ENCODE peak calls at places on chromosomes 12 and 14, in ten cellular contexts. One of them, this sample, is unnamed.

GRCh38 chr12:118467576-118467975 is 91.2 kb downstream of the SUDS3 start:
- DNase-seq in caudate nucleus: no peak
- DNase-seq in mesendoderm: no peak
- DNase-seq in ascending aorta: no peak
- DNase-seq in IMR-90: no peak
- DNase-seq in tibial nerve: no peak
- DNase-seq in psoas muscle: no peak
- DNase-seq in SK-N-SH: no peak
- DNase-seq in aorta: no peak
- DNase-seq in neuronal stem cell: no peak
- DNase-seq in this sample: no peak

GRCh38 chr12:56953314-56953713 is 4.1 kb downstream of the RDH16 start:
- DNase-seq in caudate nucleus: no peak
- DNase-seq in mesendoderm: no peak
- DNase-seq in ascending aorta: no peak
- DNase-seq in IMR-90: no peak
- DNase-seq in tibial nerve: no peak
- DNase-seq in psoas muscle: no peak
- DNase-seq in SK-N-SH: no peak
- DNase-seq in aorta: no peak
- DNase-seq in neuronal stem cell: no peak
- DNase-seq in this sample: no peak

GRCh38 chr12:2332947-2333346 is 280.2 kb downstream of the CACNA1C start:
- DNase-seq in caudate nucleus: no peak
- DNase-seq in mesendoderm: no peak
- DNase-seq in ascending aorta: no peak
- DNase-seq in IMR-90: peak
- DNase-seq in tibial nerve: no peak
- DNase-seq in psoas muscle: no peak
- DNase-seq in SK-N-SH: no peak
- DNase-seq in aorta: peak
- DNase-seq in neuronal stem cell: no peak
- DNase-seq in this sample: no peak

GRCh38 chr14:101511199-101511598 is 50.1 kb upstream of the DIO3 start:
- DNase-seq in caudate nucleus: no peak
- DNase-seq in mesendoderm: no peak
- DNase-seq in ascending aorta: no peak
- DNase-seq in IMR-90: no peak
- DNase-seq in tibial nerve: no peak
- DNase-seq in psoas muscle: no peak
- DNase-seq in SK-N-SH: no peak
- DNase-seq in aorta: no peak
- DNase-seq in neuronal stem cell: no peak
- DNase-seq in this sample: no peak

GRCh38 chr12:104372048-104372720 is 68.6 kb downstream of the EID3 start:
- DNase-seq in caudate nucleus: no peak
- DNase-seq in mesendoderm: no peak
- DNase-seq in ascending aorta: no peak
- DNase-seq in IMR-90: no peak
- DNase-seq in tibial nerve: no peak
- DNase-seq in psoas muscle: no peak
- DNase-seq in SK-N-SH: no peak
- DNase-seq in aorta: no peak
- DNase-seq in neuronal stem cell: no peak
- DNase-seq in this sample: no peak

GRCh38 chr12:113777751-113778150 is 188.4 kb downstream of the RBM19 start:
- DNase-seq in caudate nucleus: no peak
- DNase-seq in mesendoderm: no peak
- DNase-seq in ascending aorta: no peak
- DNase-seq in IMR-90: no peak
- DNase-seq in tibial nerve: no peak
- DNase-seq in psoas muscle: no peak
- DNase-seq in SK-N-SH: no peak
- DNase-seq in aorta: no peak
- DNase-seq in neuronal stem cell: no peak
- DNase-seq in this sample: no peak

GRCh38 chr12:41515953-41516352 is 327.8 kb downstream of the PDZRN4 start:
- DNase-seq in caudate nucleus: no peak
- DNase-seq in mesendoderm: no peak
- DNase-seq in ascending aorta: no peak
- DNase-seq in IMR-90: no peak
- DNase-seq in tibial nerve: no peak
- DNase-seq in psoas muscle: no peak
- DNase-seq in SK-N-SH: no peak
- DNase-seq in aorta: no peak
- DNase-seq in neuronal stem cell: no peak
- DNase-seq in this sample: no peak

GRCh38 chr14:55332654-55333570 is 61.7 kb downstream of the FBXO34 start:
- DNase-seq in caudate nucleus: no peak
- DNase-seq in mesendoderm: no peak
- DNase-seq in ascending aorta: no peak
- DNase-seq in IMR-90: peak
- DNase-seq in tibial nerve: no peak
- DNase-seq in psoas muscle: no peak
- DNase-seq in SK-N-SH: no peak
- DNase-seq in aorta: no peak
- DNase-seq in neuronal stem cell: no peak
- DNase-seq in this sample: no peak

DNA sequence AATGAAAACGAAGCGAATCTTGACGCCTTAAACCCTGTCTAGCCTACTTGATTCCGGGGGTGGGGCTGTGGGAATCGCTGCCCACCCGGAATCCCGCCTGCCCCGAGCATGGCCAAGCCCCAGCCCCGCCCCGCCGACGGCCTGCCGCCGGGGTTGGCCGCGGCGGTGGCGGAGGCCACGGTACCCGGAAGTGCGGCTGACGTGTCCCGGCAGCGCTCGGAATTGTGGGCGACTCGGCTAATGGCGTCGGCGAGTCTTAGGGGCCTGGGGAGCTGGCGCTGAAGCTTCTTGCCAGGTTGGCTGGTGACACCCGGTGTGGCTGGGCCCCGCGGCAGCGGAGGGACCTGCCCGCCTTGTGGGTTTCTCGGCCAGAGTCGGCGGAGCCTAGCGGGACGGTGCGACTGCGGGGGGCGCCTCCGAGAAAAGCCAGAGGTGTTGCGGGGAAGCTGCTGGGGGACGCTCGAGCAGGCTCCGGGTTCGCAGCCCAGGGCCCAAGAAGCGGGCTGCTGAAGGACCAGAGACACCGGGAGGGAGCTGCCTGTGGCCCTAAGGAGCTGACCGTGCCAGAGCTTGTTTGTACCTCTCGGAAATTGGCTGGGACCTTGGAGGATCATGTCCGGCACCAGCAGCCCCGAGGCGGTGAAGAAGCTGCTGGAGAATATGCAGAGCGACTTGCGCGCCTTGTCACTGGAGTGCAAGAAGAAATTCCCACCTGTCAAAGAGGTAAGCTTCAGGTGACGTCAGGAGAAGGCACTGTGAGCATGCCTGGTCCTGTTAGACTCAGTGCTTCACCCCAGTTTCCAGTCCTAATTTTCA is at the start of gene MON2:
- DNase-seq in caudate nucleus: peak
- DNase-seq in mesendoderm: peak
- DNase-seq in ascending aorta: peak
- DNase-seq in IMR-90: peak
- DNase-seq in tibial nerve: peak
- DNase-seq in psoas muscle: peak
- DNase-seq in SK-N-SH: peak
- DNase-seq in aorta: peak
- DNase-seq in neuronal stem cell: peak
- DNase-seq in this sample: peak
- H3K27ac ChIP-seq in caudate nucleus: peak
- H3K27ac ChIP-seq in mesendoderm: no peak
- H3K27ac ChIP-seq in ascending aorta: peak
- H3K27ac ChIP-seq in IMR-90: peak
- H3K27ac ChIP-seq in tibial nerve: peak
- H3K27ac ChIP-seq in psoas muscle: peak
- H3K27ac ChIP-seq in SK-N-SH: peak
- H3K27ac ChIP-seq in aorta: peak
- H3K27ac ChIP-seq in neuronal stem cell: no peak
- H3K27ac ChIP-seq in this sample: peak

GRCh38 chr12:94587266-94588241 is 62.8 kb downstream of the TMCC3 start:
- DNase-seq in caudate nucleus: no peak
- DNase-seq in mesendoderm: no peak
- DNase-seq in ascending aorta: no peak
- DNase-seq in IMR-90: no peak
- DNase-seq in tibial nerve: no peak
- DNase-seq in psoas muscle: no peak
- DNase-seq in SK-N-SH: no peak
- DNase-seq in aorta: no peak
- DNase-seq in neuronal stem cell: no peak
- DNase-seq in this sample: no peak

GRCh38 chr12:94590428-94590827 is 59.9 kb downstream of the TMCC3 start:
- DNase-seq in caudate nucleus: no peak
- DNase-seq in mesendoderm: peak
- DNase-seq in ascending aorta: no peak
- DNase-seq in IMR-90: no peak
- DNase-seq in tibial nerve: no peak
- DNase-seq in psoas muscle: no peak
- DNase-seq in SK-N-SH: peak
- DNase-seq in aorta: no peak
- DNase-seq in neuronal stem cell: no peak
- DNase-seq in this sample: no peak

GRCh38 chr12:94592080-94592479 is 58.3 kb downstream of the TMCC3 start:
- DNase-seq in caudate nucleus: no peak
- DNase-seq in mesendoderm: no peak
- DNase-seq in ascending aorta: no peak
- DNase-seq in IMR-90: no peak
- DNase-seq in tibial nerve: no peak
- DNase-seq in psoas muscle: no peak
- DNase-seq in SK-N-SH: no peak
- DNase-seq in aorta: no peak
- DNase-seq in neuronal stem cell: no peak
- DNase-seq in this sample: no peak

GRCh38 chr12:94588271-94588785 is 62.0 kb downstream of the TMCC3 start:
- DNase-seq in caudate nucleus: no peak
- DNase-seq in mesendoderm: peak
- DNase-seq in ascending aorta: no peak
- DNase-seq in IMR-90: no peak
- DNase-seq in tibial nerve: no peak
- DNase-seq in psoas muscle: no peak
- DNase-seq in SK-N-SH: no peak
- DNase-seq in aorta: no peak
- DNase-seq in neuronal stem cell: no peak
- DNase-seq in this sample: no peak

GRCh38 chr12:94589591-94590001 is 60.8 kb downstream of the TMCC3 start:
- DNase-seq in caudate nucleus: no peak
- DNase-seq in mesendoderm: no peak
- DNase-seq in ascending aorta: no peak
- DNase-seq in IMR-90: no peak
- DNase-seq in tibial nerve: no peak
- DNase-seq in psoas muscle: no peak
- DNase-seq in SK-N-SH: no peak
- DNase-seq in aorta: no peak
- DNase-seq in neuronal stem cell: no peak
- DNase-seq in this sample: peak
- H3K27ac ChIP-seq in caudate nucleus: no peak
- H3K27ac ChIP-seq in mesendoderm: no peak
- H3K27ac ChIP-seq in ascending aorta: no peak
- H3K27ac ChIP-seq in IMR-90: no peak
- H3K27ac ChIP-seq in tibial nerve: no peak
- H3K27ac ChIP-seq in psoas muscle: no peak
- H3K27ac ChIP-seq in SK-N-SH: no peak
- H3K27ac ChIP-seq in aorta: no peak
- H3K27ac ChIP-seq in neuronal stem cell: no peak
- H3K27ac ChIP-seq in this sample: peak

DNA sequence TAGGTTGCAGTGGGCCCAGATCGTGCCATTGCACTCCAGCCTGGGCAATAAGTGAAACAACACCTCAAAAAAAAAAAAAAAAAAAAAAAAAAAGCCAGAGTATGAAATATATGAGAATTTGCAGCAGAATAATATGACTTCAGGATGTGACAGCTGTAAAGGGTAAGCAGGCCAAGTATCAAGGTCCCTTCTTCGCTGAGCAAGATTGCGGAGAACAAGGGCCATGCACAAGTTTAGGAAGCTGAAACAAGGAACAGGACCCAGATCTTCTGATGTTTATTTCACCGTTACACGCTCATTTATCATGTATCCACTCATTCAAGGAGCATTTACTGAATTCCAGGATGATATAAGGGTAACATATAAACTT is 659 bp upstream of the FOXJ2 start:
- DNase-seq in caudate nucleus: no peak
- DNase-seq in mesendoderm: no peak
- DNase-seq in ascending aorta: no peak
- DNase-seq in IMR-90: no peak
- DNase-seq in tibial nerve: no peak
- DNase-seq in psoas muscle: no peak
- DNase-seq in SK-N-SH: no peak
- DNase-seq in aorta: no peak
- DNase-seq in neuronal stem cell: no peak
- DNase-seq in this sample: no peak
- H3K27ac ChIP-seq in caudate nucleus: peak
- H3K27ac ChIP-seq in mesendoderm: no peak
- H3K27ac ChIP-seq in ascending aorta: peak
- H3K27ac ChIP-seq in IMR-90: peak
- H3K27ac ChIP-seq in tibial nerve: peak
- H3K27ac ChIP-seq in psoas muscle: peak
- H3K27ac ChIP-seq in SK-N-SH: no peak
- H3K27ac ChIP-seq in aorta: peak
- H3K27ac ChIP-seq in neuronal stem cell: no peak
- H3K27ac ChIP-seq in this sample: no peak

GRCh38 chr12:109448272-109448671 is 28.8 kb downstream of the KCTD10 start:
- DNase-seq in caudate nucleus: no peak
- DNase-seq in mesendoderm: no peak
- DNase-seq in ascending aorta: no peak
- DNase-seq in IMR-90: peak
- DNase-seq in tibial nerve: no peak
- DNase-seq in psoas muscle: no peak
- DNase-seq in SK-N-SH: no peak
- DNase-seq in aorta: no peak
- DNase-seq in neuronal stem cell: no peak
- DNase-seq in this sample: no peak

GRCh38 chr12:109448707-109449390 is 28.3 kb downstream of the KCTD10 start:
- DNase-seq in caudate nucleus: no peak
- DNase-seq in mesendoderm: no peak
- DNase-seq in ascending aorta: no peak
- DNase-seq in IMR-90: no peak
- DNase-seq in tibial nerve: no peak
- DNase-seq in psoas muscle: no peak
- DNase-seq in SK-N-SH: no peak
- DNase-seq in aorta: no peak
- DNase-seq in neuronal stem cell: no peak
- DNase-seq in this sample: no peak

GRCh38 chr12:109451400-109451799 is 25.7 kb downstream of the KCTD10 start:
- DNase-seq in caudate nucleus: no peak
- DNase-seq in mesendoderm: no peak
- DNase-seq in ascending aorta: no peak
- DNase-seq in IMR-90: no peak
- DNase-seq in tibial nerve: no peak
- DNase-seq in psoas muscle: no peak
- DNase-seq in SK-N-SH: no peak
- DNase-seq in aorta: no peak
- DNase-seq in neuronal stem cell: no peak
- DNase-seq in this sample: no peak

GRCh38 chr12:109450980-109451379 is 26.1 kb downstream of the KCTD10 start:
- DNase-seq in caudate nucleus: no peak
- DNase-seq in mesendoderm: no peak
- DNase-seq in ascending aorta: no peak
- DNase-seq in IMR-90: no peak
- DNase-seq in tibial nerve: no peak
- DNase-seq in psoas muscle: no peak
- DNase-seq in SK-N-SH: no peak
- DNase-seq in aorta: no peak
- DNase-seq in neuronal stem cell: no peak
- DNase-seq in this sample: no peak

GRCh38 chr12:109449845-109450532 is 27.1 kb downstream of the KCTD10 start:
- DNase-seq in caudate nucleus: no peak
- DNase-seq in mesendoderm: peak
- DNase-seq in ascending aorta: no peak
- DNase-seq in IMR-90: no peak
- DNase-seq in tibial nerve: no peak
- DNase-seq in psoas muscle: no peak
- DNase-seq in SK-N-SH: peak
- DNase-seq in aorta: no peak
- DNase-seq in neuronal stem cell: no peak
- DNase-seq in this sample: no peak
- H3K27ac ChIP-seq in caudate nucleus: no peak
- H3K27ac ChIP-seq in mesendoderm: no peak
- H3K27ac ChIP-seq in ascending aorta: peak
- H3K27ac ChIP-seq in IMR-90: no peak
- H3K27ac ChIP-seq in tibial nerve: no peak
- H3K27ac ChIP-seq in psoas muscle: no peak
- H3K27ac ChIP-seq in SK-N-SH: no peak
- H3K27ac ChIP-seq in aorta: no peak
- H3K27ac ChIP-seq in neuronal stem cell: no peak
- H3K27ac ChIP-seq in this sample: no peak